ENCODE peak calls at places on chromosome 14, in ten cellular contexts. B is ELR; P is mesendoderm; H is left lobe of liver; G is endodermal cell; V is stromal cell of bone marrow; L is DMS153; F is effector CD4-positive, alpha-beta T cell; J is stimulated activated CD8-positive, alpha-beta memory T cell treated with anti-CD3 and anti-CD28 coated beads, Interleukin-2, amount 100 ng/mL, for 1 hour; N is aorta. Z is an unnamed sample.

GRCh38 chr14:74515891-74516412 is 22.4 kb downstream of the ISCA2 start:
- DNase-seq in G (no peak), L (no peak), V (no peak), N (no peak), H (no peak), P (no peak), F (no peak), J (no peak), B (no peak), Z (no peak)

GRCh38 chr14:83196235-83196634 is 1662.6 kb upstream of the SEL1L start:
- DNase-seq in H (no peak), L (no peak), V (no peak), J (no peak), N (no peak), F (no peak), G (no peak), P (no peak), B (no peak), Z (no peak)

GRCh38 chr14:70780396-70781075 is 28.8 kb downstream of the MAP3K9 start:
- DNase-seq in F (no peak), N (peak; percentile 69), J (no peak), P (no peak), H (no peak), L (peak; percentile 9), B (no peak), V (no peak), G (no peak), Z (no peak)

GRCh38 chr14:24351517-24351916 is 11.7 kb upstream of the RIPK3 start:
- DNase-seq in L (no peak), B (no peak), P (no peak), G (peak; percentile 28), N (peak; percentile 54), H (no peak), J (no peak), F (no peak), V (peak; percentile 86), Z (no peak)

GRCh38 chr14:106737025-106737424 is 1210.6 kb downstream of the TMEM121 start:
- DNase-seq in P (no peak), L (no peak), N (no peak), H (no peak), B (no peak), F (no peak), V (no peak), G (no peak), J (no peak), Z (no peak)

GRCh38 chr14:37436519-37436918 is 158.5 kb downstream of the FOXA1 start:
- DNase-seq in G (no peak), H (no peak), J (no peak), N (no peak), L (peak; percentile 47), P (no peak), F (no peak), B (no peak), V (no peak), Z (no peak)

GRCh38 chr14:58167057-58167456 is 15.0 kb upstream of the ARMH4 start:
- DNase-seq in N (no peak), J (no peak), H (no peak), V (no peak), L (no peak), B (no peak), P (no peak), G (no peak), F (no peak), Z (no peak)

GRCh38 chr14:61730756-61731373 is 31.4 kb upstream of the SNAPC1 start:
- DNase-seq in G (no peak), F (peak; percentile 6), P (no peak), J (no peak), L (no peak), H (no peak), V (no peak), B (peak; percentile 49), N (no peak), Z (peak; percentile 49)

GRCh38 chr14:67738740-67739504 is 37.2 kb downstream of the RDH12 start:
- DNase-seq in B (peak; percentile 94), V (peak; percentile 95), G (no peak), P (peak; percentile 3), N (peak; percentile 70), J (no peak), F (no peak), H (peak; percentile 86), L (no peak), Z (no peak)